ENCODE peak calls at places on chromosomes 12 and 14, in five cellular contexts. A is PC-9, D is prostate gland, M is tibial nerve, O is esophagus squamous epithelium. C is an unnamed sample. For H3K4me1, the result is how much of the 10 kb centered on the place peaks cover.

GRCh38 chr12:131001493-131001892 is 47.8 kb downstream of the ADGRD1 start:
- DNase-seq in O (no peak), A (no peak), M (no peak), D (no peak), C (no peak)

GRCh38 chr12:93192878-93193277 is 184.8 kb upstream of the NUDT4 start:
- DNase-seq in A (no peak), M (no peak), O (no peak), D (no peak), C (no peak)

GRCh38 chr12:53659011-53659551 is 16.8 kb downstream of the ATP5MC2 start:
- DNase-seq in D (peak), O (no peak), A (peak), M (peak), C (peak)

GRCh38 chr14:81710232-81710845 is 176.7 kb upstream of the SEL1L start:
- DNase-seq in A (no peak), O (no peak), M (no peak), D (no peak), C (peak)

GRCh38 chr14:56490379-56490778 is 89.2 kb upstream of the TMEM260 start:
- DNase-seq in A (no peak), O (no peak), D (no peak), M (no peak), C (no peak)

GRCh38 chr12:131221061-131221945 is 267.6 kb downstream of the ADGRD1 start:
- DNase-seq in A (no peak), D (no peak), O (no peak), M (no peak), C (no peak)

GRCh38 chr14:85686908-85687307 is 157.0 kb downstream of the FLRT2 start:
- DNase-seq in M (no peak), A (no peak), D (no peak), O (no peak), C (no peak)

GRCh38 chr12:109134186-109134917 is 18.0 kb downstream of the ACACB start:
- DNase-seq in O (no peak), D (no peak), A (no peak), M (no peak), C (no peak)

GRCh38 chr12:82745062-82745461 is 58.4 kb downstream of the TMTC2 start:
- DNase-seq in D (no peak), A (no peak), M (no peak), O (no peak), C (no peak)

GRCh38 chr12:29238822-29239291 is 89.8 kb downstream of the FAR2 start:
- DNase-seq in D (no peak), O (no peak), A (peak), M (no peak), C (no peak)

DNA sequence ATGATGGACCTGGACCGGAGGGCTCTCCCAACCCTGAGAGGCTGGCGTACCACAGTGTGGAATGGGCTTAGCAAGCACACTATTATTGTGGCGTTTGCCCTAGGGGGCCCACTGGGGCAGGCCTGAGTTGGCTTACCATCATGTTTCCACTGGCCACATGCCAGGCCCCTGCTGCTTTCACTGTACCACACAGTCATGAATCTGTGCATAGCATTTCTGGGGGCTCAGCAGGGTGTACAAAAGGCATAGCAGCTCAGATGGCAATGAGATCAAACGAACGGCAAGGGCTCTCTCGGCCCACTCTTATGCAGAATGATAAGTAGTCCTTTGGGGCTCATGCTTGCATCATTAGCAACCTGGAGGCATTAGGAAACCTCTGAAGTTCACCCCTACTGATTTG is 137.0 kb upstream of the HIF1A start:
- DNase-seq in A (no peak), D (no peak), M (no peak), O (no peak), C (no peak)
- H3K4me1 ChIP-seq in A (half or more), D (under half), M (under half), O (under half), C (under half)

GRCh38 chr12:119322324-119322723 is 12.2 kb upstream of the CCDC60 start:
- DNase-seq in A (no peak), D (peak), O (no peak), M (no peak), C (no peak)

GRCh38 chr12:119326341-119326740 is 8.2 kb upstream of the CCDC60 start:
- DNase-seq in O (no peak), D (peak), A (no peak), M (no peak), C (no peak)

DNA sequence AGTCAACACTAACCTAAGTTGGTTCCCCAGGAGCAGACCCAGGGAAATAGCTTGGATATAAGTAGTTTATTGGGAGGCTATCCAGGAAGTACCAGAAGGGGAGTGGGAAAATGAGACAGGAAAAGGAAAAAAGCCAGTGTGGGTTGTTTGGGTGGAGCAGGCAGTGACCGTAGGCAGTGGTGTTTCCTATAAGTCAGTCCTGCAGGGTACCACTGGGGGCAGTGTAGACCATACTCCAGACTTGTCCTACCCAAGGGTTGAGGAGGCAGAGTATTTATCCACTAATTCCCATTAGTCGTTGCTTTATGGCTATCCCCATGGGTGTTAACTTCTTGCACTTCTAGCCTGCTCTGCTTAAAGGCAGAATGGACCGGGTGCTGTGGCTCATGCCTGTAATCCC is 6.4 kb upstream of the CCDC60 start:
- DNase-seq in A (no peak), M (no peak), O (no peak), D (no peak), C (no peak)
- TF ChIP-seq CTCF in A (peak), M (no peak), O (peak), D (no peak), C (no peak)

GRCh38 chr12:50924439-50925341 is 27.7 kb upstream of the HIGD1C start:
- DNase-seq in A (peak), M (peak), D (peak), O (peak), C (no peak)
- H3K27ac ChIP-seq in A (no peak), M (peak), D (peak), O (peak), C (no peak)

GRCh38 chr14:95518045-95518751 is 1.7 kb upstream of the SYNE3 start:
- DNase-seq in A (no peak), O (no peak), D (no peak), M (no peak), C (no peak)
- H3K4me1 ChIP-seq in A (under half), O (half or more), D (under half), M (half or more), C (under half)

DNA sequence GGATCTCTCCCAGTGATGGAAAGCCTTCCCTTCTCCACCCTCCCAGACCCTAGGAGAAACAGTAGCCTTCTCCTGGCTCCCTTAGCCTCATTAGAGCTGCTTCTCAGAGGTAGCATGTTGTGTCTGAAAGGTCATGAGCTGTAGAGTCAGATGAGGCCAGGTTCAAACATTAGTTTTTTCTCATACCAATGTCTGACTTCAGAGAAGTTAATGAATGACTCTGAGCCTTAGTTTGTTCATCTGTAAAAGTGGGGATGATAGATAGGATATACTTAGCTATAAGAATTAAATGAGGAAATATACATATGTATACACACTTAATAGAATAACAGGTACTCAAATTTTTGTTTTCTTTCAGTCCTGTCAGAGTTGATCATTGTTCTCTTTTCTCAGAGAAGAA is 523 bp downstream of the SLC6A13 start:
- DNase-seq in O (no peak), M (no peak), A (no peak), D (no peak), C (no peak)
- TF ChIP-seq CTCF in O (no peak), M (no peak), A (no peak), D (no peak), C (no peak)

GRCh38 chr14:69047255-69047654 is 68.2 kb upstream of the ACTN1 start:
- DNase-seq in A (no peak), D (no peak), O (no peak), M (no peak), C (no peak)

GRCh38 chr14:69044296-69044695 is 65.2 kb upstream of the ACTN1 start:
- DNase-seq in A (peak), M (no peak), O (no peak), D (no peak), C (no peak)

GRCh38 chr14:69046468-69046867 is 67.4 kb upstream of the ACTN1 start:
- DNase-seq in M (no peak), D (no peak), O (no peak), A (no peak), C (no peak)

GRCh38 chr14:69044965-69045555 is 66.0 kb upstream of the ACTN1 start:
- DNase-seq in M (no peak), O (no peak), A (peak), D (no peak), C (no peak)

GRCh38 chr14:69045857-69046351 is 66.8 kb upstream of the ACTN1 start:
- DNase-seq in A (peak), D (no peak), O (no peak), M (no peak), C (no peak)
- H3K27ac ChIP-seq in A (no peak), D (peak), O (peak), M (peak), C (no peak)

GRCh38 chr12:32229971-32230606 is 123.4 kb downstream of the BICD1 start:
- DNase-seq in M (no peak), D (no peak), O (no peak), A (no peak), C (no peak)
- H3K4me1 ChIP-seq in M (under half), D (under half), O (under half), A (under half), C (under half)